ENCODE peak calls at places on chromosomes 3 and 15, in six cellular contexts. Q is OCI-LY7, F is IMR-90, P is PC-3, M is mammary epithelial cell, E is neural progenitor cell. K is an unnamed sample. For H4K20me1, the result is how much of the 10 kb centered on the place peaks cover.

GRCh38 chr15:89496155-89497098 is at the start of gene RHCG:
- DNase-seq in Q (no peak), F (peak), P (no peak), M (peak), E (peak), K (peak)

GRCh38 chr3:150627557-150627956 is 24.4 kb downstream of the SELENOT start:
- DNase-seq in Q (no peak), F (peak), P (no peak), M (no peak), E (no peak), K (peak)

GRCh38 chr3:114496874-114497273 is 203.0 kb downstream of the TIGIT start:
- DNase-seq in Q (no peak), F (peak), P (no peak), M (no peak), E (no peak), K (peak)

GRCh38 chr3:123331006-123331405 is 117.9 kb downstream of the ADCY5 start:
- DNase-seq in Q (no peak), F (no peak), P (no peak), M (no peak), E (peak), K (no peak)

GRCh38 chr3:18544135-18544534 is 119.0 kb upstream of the SATB1 start:
- DNase-seq in Q (no peak), F (no peak), P (no peak), M (no peak), E (no peak), K (no peak)

GRCh38 chr3:46716461-46717441 is 918 bp downstream of the PRSS50 start:
- DNase-seq in Q (no peak), F (no peak), P (no peak), M (no peak), E (no peak), K (no peak)

GRCh38 chr3:52495096-52495495 is at the start of gene STAB1:
- DNase-seq in Q (no peak), F (no peak), P (no peak), M (no peak), E (no peak), K (no peak)

GRCh38 chr3:18758047-18758704 is 333.0 kb upstream of the SATB1 start:
- DNase-seq in Q (peak), F (no peak), P (peak), M (peak), E (peak), K (no peak)

GRCh38 chr3:2211568-2211967 is 112.9 kb downstream of the CNTN4 start:
- DNase-seq in Q (no peak), F (no peak), P (no peak), M (no peak), E (no peak), K (no peak)

GRCh38 chr15:36988947-36989346 is 111.4 kb downstream of the MEIS2 start:
- DNase-seq in Q (no peak), F (peak), P (no peak), M (peak), E (no peak), K (peak)

GRCh38 chr3:195286115-195286872 is 15.3 kb upstream of the XXYLT1 start:
- DNase-seq in Q (no peak), F (peak), P (peak), M (no peak), E (no peak), K (peak)

GRCh38 chr15:40307421-40308165 is at the start of gene PLCB2:
- DNase-seq in Q (peak), F (no peak), P (no peak), M (no peak), E (no peak), K (no peak)

GRCh38 chr15:36898522-36899126 is 201.7 kb downstream of the MEIS2 start:
- DNase-seq in Q (no peak), F (no peak), P (no peak), M (no peak), E (peak), K (no peak)

GRCh38 chr3:128491900-128492352 is 1.1 kb downstream of the GATA2 start:
- DNase-seq in Q (no peak), F (no peak), P (no peak), M (peak), E (no peak), K (no peak)

GRCh38 chr3:105805402-105805801 is 63.4 kb downstream of the CBLB start:
- DNase-seq in Q (no peak), F (no peak), P (no peak), M (no peak), E (no peak), K (no peak)

GRCh38 chr3:136883967-136884720 is 22.1 kb downstream of the NCK1 start:
- DNase-seq in Q (peak), F (no peak), P (no peak), M (no peak), E (no peak), K (no peak)

GRCh38 chr3:174667386-174667785 is 191.7 kb upstream of the NAALADL2 start:
- DNase-seq in Q (no peak), F (no peak), P (no peak), M (no peak), E (no peak), K (no peak)

GRCh38 chr15:39595621-39596221 is 14.8 kb downstream of the THBS1 start:
- DNase-seq in Q (no peak), F (peak), P (peak), M (peak), E (no peak), K (no peak)

GRCh38 chr3:86563358-86563970 is 427.5 kb downstream of the VGLL3 start:
- DNase-seq in Q (peak), F (peak), P (peak), M (peak), E (peak), K (peak)

GRCh38 chr15:90592144-90592887 is 62.6 kb downstream of the CRTC3 start:
- DNase-seq in Q (no peak), F (peak), P (peak), M (peak), E (no peak), K (peak)

GRCh38 chr3:171417813-171418212 is 42.4 kb downstream of the TNIK start:
- DNase-seq in Q (no peak), F (peak), P (peak), M (peak), E (no peak), K (peak)

GRCh38 chr3:150391200-150391599 is 16.9 kb upstream of the TSC22D2 start:
- DNase-seq in Q (no peak), F (peak), P (peak), M (no peak), E (no peak), K (no peak)

GRCh38 chr3:170470063-170471006 is 51.7 kb downstream of the CLDN11 start:
- DNase-seq in Q (no peak), F (peak), P (no peak), M (no peak), E (no peak), K (peak)

GRCh38 chr3:125154800-125155269 is 57.7 kb downstream of the SLC12A8 start:
- DNase-seq in Q (no peak), F (no peak), P (no peak), M (no peak), E (no peak), K (no peak)

GRCh38 chr3:127462111-127462655 is 128.3 kb downstream of the TPRA1 start:
- DNase-seq in Q (no peak), F (no peak), P (no peak), M (no peak), E (peak), K (no peak)

GRCh38 chr3:156860873-156861272 is 34.7 kb downstream of the LEKR1 start:
- DNase-seq in Q (no peak), F (no peak), P (no peak), M (peak), E (no peak), K (no peak)

GRCh38 chr15:31300981-31301686 is 25.5 kb upstream of the KLF13 start:
- DNase-seq in Q (no peak), F (no peak), P (no peak), M (no peak), E (no peak), K (no peak)

GRCh38 chr3:132660745-132661067 is 577 bp downstream of the UBA5 start:
- DNase-seq in Q (no peak), F (peak), P (peak), M (no peak), E (no peak), K (peak)

GRCh38 chr3:170726976-170727661 is 141.2 kb upstream of the SLC7A14 start:
- DNase-seq in Q (no peak), F (peak), P (peak), M (peak), E (no peak), K (peak)

GRCh38 chr3:133745981-133746721 is at the start of gene TF:
- DNase-seq in Q (no peak), F (no peak), P (no peak), M (no peak), E (no peak), K (no peak)

GRCh38 chr15:68793776-68794175 is 26.9 kb downstream of the ANP32A start:
- DNase-seq in Q (no peak), F (no peak), P (no peak), M (no peak), E (no peak), K (no peak)
- H4K20me1 ChIP-seq in Q (half or more), F (half or more), P (under half), M (under half), E (half or more), K (half or more)

GRCh38 chr3:57060089-57060829 is at the start of gene SPATA12:
- DNase-seq in Q (no peak), F (peak), P (peak), M (peak), E (peak), K (peak)
- H3K4me3 ChIP-seq in Q (no peak), F (no peak), P (peak), M (no peak), E (no peak), K (no peak)

GRCh38 chr15:84791763-84792162 is 25.4 kb upstream of the ALPK3 start:
- DNase-seq in Q (no peak), F (peak), P (no peak), M (no peak), E (no peak), K (peak)

GRCh38 chr15:84790676-84791075 is 26.5 kb upstream of the ALPK3 start:
- DNase-seq in Q (no peak), F (no peak), P (no peak), M (no peak), E (no peak), K (no peak)

GRCh38 chr15:84789762-84790161 is 27.4 kb upstream of the ALPK3 start:
- DNase-seq in Q (no peak), F (no peak), P (no peak), M (no peak), E (peak), K (no peak)

GRCh38 chr15:84785053-84785452 is 32.1 kb upstream of the ALPK3 start:
- DNase-seq in Q (no peak), F (no peak), P (no peak), M (no peak), E (no peak), K (no peak)

DNA sequence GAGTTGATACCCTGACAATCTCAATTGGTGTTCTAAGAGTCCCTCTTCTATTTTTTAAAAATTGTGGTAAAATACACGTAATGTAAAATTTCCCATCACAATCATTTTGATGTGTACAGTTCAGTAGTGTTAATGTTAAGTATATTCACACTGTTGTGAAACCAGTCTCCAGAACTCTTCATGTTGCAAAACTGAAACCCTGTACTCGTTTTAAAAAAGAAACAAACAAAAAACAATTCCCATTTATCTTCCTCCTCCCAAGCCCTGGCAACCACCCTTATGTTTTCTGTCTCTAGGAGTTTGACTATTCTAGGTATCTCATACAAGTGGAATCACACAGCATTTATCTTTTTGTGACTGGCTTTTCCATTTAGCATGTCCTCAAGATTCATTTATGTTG is 28.7 kb upstream of the ALPK3 start:
- DNase-seq in Q (no peak), F (no peak), P (no peak), M (no peak), E (no peak), K (no peak)
- H4K20me1 ChIP-seq in Q (under half), F (under half), P (under half), M (under half), E (half or more), K (half or more)

GRCh38 chr3:60336061-60336460 is 915.2 kb downstream of the FHIT start:
- DNase-seq in Q (no peak), F (no peak), P (no peak), M (no peak), E (no peak), K (no peak)
- H3K4me3 ChIP-seq in Q (no peak), F (no peak), P (no peak), M (no peak), E (no peak), K (no peak)

DNA sequence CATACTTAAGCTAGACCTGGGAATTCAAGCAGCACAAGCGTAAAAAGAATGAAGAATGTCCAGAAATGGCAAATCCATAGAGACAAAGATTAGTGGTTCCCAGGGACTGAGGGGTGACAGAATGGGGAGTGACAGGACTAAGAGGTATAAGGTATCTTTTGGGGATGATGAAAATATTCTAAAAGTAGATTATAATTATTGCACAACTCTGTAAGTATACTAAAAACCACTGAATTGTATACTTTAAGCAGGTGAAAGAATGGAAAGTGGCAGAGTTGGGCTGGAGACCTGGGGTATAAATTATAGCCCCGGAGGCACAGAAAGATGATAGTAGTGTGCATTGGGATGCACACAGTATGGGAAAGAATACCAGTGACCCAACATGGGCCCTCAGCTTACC is 5.6 kb downstream of the BRK1 start:
- DNase-seq in Q (no peak), F (no peak), P (no peak), M (no peak), E (no peak), K (no peak)
- H4K20me1 ChIP-seq in Q (under half), F (half or more), P (under half), M (under half), E (under half), K (half or more)

GRCh38 chr15:52107238-52107637 is 5.3 kb downstream of the BCL2L10 start:
- DNase-seq in Q (peak), F (no peak), P (no peak), M (no peak), E (no peak), K (no peak)
- H3K4me3 ChIP-seq in Q (no peak), F (no peak), P (no peak), M (no peak), E (no peak), K (no peak)

DNA sequence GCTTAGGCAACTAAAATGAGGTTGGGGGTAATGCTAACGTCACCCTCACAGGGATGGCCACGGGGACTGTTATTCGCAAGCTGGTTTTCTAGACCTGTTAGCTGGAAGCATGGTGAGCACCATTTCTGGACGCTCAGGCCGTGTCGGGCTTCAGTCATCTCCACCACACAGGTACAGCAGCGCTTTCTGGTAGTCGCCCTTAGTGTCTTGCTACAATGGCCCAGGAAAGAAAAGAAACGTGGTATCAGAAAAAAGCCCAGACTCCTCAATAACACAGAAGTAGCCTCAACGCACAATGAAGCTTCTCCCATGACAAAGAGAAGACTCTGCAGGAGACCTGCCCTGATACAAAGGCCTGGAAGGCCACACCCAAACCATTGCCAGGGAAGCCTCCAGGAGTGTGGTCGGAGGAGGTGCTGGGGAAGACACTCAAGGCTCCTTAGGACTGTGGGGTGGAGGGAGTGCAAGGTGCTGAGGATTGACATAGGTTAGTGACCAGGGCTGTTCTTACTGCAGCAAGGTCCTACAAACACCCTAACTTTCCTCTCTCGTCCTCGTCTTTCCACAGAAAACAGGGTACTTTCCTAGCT is 50.2 kb downstream of the ANXA2 start:
- DNase-seq in Q (no peak), F (no peak), P (no peak), M (no peak), E (no peak), K (no peak)
- H4K20me1 ChIP-seq in Q (under half), F (half or more), P (under half), M (under half), E (under half), K (half or more)

DNA sequence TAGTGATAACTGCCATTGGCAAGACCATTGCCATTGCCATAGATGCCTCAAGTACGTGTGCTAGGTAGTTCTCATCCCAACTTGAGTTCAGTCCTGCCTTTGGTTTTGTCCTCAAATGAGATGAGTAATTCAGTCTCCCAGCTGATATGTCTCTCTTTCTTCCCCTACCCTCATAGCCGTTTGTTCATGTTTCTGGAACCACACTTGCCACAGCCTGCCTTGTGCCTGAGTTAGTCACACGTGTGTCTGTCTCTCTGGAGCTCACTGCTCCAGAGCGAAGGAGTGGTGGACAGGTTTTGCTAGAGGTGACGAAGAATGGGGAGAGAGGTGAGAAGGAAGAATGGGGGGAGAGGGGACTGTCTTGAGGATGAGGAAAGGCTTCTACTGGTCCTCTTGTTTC is 88.0 kb upstream of the IGF1R start:
- DNase-seq in Q (no peak), F (no peak), P (no peak), M (peak), E (no peak), K (no peak)
- H3K4me3 ChIP-seq in Q (no peak), F (no peak), P (no peak), M (no peak), E (no peak), K (no peak)

GRCh38 chr3:33433843-33434242 is 6.4 kb downstream of the UBP1 start:
- DNase-seq in Q (no peak), F (peak), P (peak), M (no peak), E (no peak), K (peak)
- H4K20me1 ChIP-seq in Q (half or more), F (half or more), P (half or more), M (under half), E (half or more), K (half or more)

DNA sequence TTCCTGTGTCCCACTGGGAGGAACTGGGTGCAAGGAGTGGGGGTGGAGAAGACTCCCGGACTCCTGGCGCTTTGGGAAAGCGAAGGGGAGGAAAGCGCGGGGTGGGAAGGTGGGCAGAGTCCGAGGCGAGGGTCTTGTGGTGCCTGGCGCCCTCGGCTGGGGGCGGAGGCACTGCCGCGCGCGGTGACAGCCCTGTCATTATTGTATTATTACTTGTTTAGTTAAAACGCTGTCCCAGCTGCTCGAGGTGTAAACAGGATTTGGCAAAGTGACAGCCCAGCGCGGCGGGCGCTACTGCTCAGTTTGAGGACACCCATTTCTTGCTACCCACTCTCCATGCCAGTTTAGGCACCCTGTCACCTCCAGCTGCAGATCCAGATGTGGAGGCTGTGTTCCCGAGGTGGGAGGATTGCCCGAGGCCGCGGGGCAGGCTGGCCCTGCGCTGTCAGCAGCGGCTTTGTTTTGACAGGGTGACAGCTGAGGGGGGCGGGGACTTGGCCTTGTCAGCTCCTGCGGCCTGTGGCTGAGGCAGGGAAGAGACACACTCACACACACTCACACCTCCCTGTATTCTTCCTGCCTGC is 1.0 kb downstream of the KAT2B start:
- DNase-seq in Q (peak), F (peak), P (peak), M (peak), E (peak), K (peak)
- H3K4me3 ChIP-seq in Q (peak), F (peak), P (peak), M (peak), E (peak), K (peak)

K was measured in astrocyte.